ENCODE peak calls at places on chromosomes 1 and 21, in six cellular contexts. One of them, this sample, is unnamed.

GRCh38 chr1:230744382-230744781 is 2.8 kb upstream of the CAPN9 start:
- DNase-seq in neuronal stem cell: no peak
- DNase-seq in H9: no peak
- DNase-seq in H1: no peak
- DNase-seq in mesenchymal stem cell: peak; percentile 58
- DNase-seq in trophoblast cell: no peak
- DNase-seq in this sample: peak; percentile 36

GRCh38 chr1:48671578-48671977 is 105.1 kb downstream of the BEND5 start:
- DNase-seq in mesenchymal stem cell: no peak
- DNase-seq in trophoblast cell: no peak
- DNase-seq in H1: no peak
- DNase-seq in H9: no peak
- DNase-seq in neuronal stem cell: no peak
- DNase-seq in this sample: no peak

GRCh38 chr1:8424539-8425116 is 106.7 kb downstream of the SLC45A1 start:
- DNase-seq in trophoblast cell: peak; percentile 52
- DNase-seq in H1: no peak
- DNase-seq in H9: peak; percentile 90
- DNase-seq in neuronal stem cell: no peak
- DNase-seq in mesenchymal stem cell: no peak
- DNase-seq in this sample: no peak

GRCh38 chr1:69278923-69279322 is 288.8 kb upstream of the LRRC7 start:
- DNase-seq in H9: no peak
- DNase-seq in neuronal stem cell: no peak
- DNase-seq in trophoblast cell: no peak
- DNase-seq in mesenchymal stem cell: no peak
- DNase-seq in H1: no peak
- DNase-seq in this sample: no peak

GRCh38 chr1:169361281-169361680 is 6.3 kb downstream of the NME7 start:
- DNase-seq in trophoblast cell: no peak
- DNase-seq in mesenchymal stem cell: no peak
- DNase-seq in neuronal stem cell: no peak
- DNase-seq in H9: no peak
- DNase-seq in H1: no peak
- DNase-seq in this sample: peak; percentile 49

GRCh38 chr1:182340233-182341058 is 51.1 kb downstream of the GLUL start:
- DNase-seq in neuronal stem cell: no peak
- DNase-seq in mesenchymal stem cell: peak; percentile 6
- DNase-seq in H1: no peak
- DNase-seq in H9: no peak
- DNase-seq in trophoblast cell: peak; percentile 92
- DNase-seq in this sample: no peak

GRCh38 chr1:112409416-112409815 is 13.4 kb downstream of the CTTNBP2NL start:
- DNase-seq in H1: no peak
- DNase-seq in H9: no peak
- DNase-seq in mesenchymal stem cell: no peak
- DNase-seq in trophoblast cell: no peak
- DNase-seq in neuronal stem cell: no peak
- DNase-seq in this sample: no peak

GRCh38 chr1:115113781-115114180 is 24.5 kb upstream of the TSPAN2 start:
- DNase-seq in neuronal stem cell: no peak
- DNase-seq in trophoblast cell: no peak
- DNase-seq in H9: no peak
- DNase-seq in H1: no peak
- DNase-seq in mesenchymal stem cell: no peak
- DNase-seq in this sample: peak; percentile 35

GRCh38 chr1:200681231-200681630 is 11.5 kb upstream of the DDX59 start:
- DNase-seq in H9: no peak
- DNase-seq in neuronal stem cell: no peak
- DNase-seq in trophoblast cell: no peak
- DNase-seq in mesenchymal stem cell: no peak
- DNase-seq in H1: no peak
- DNase-seq in this sample: no peak

GRCh38 chr1:200673952-200674823 is 4.5 kb upstream of the DDX59 start:
- DNase-seq in neuronal stem cell: no peak
- DNase-seq in trophoblast cell: peak; percentile 95
- DNase-seq in mesenchymal stem cell: peak; percentile 16
- DNase-seq in H9: no peak
- DNase-seq in H1: no peak
- DNase-seq in this sample: peak; percentile 75

GRCh38 chr1:200674838-200675587 is 5.3 kb upstream of the DDX59 start:
- DNase-seq in H9: no peak
- DNase-seq in trophoblast cell: peak; percentile 84
- DNase-seq in neuronal stem cell: no peak
- DNase-seq in H1: no peak
- DNase-seq in mesenchymal stem cell: no peak
- DNase-seq in this sample: no peak

GRCh38 chr1:200675588-200675852 is 5.8 kb upstream of the DDX59 start:
- DNase-seq in trophoblast cell: no peak
- DNase-seq in H9: no peak
- DNase-seq in neuronal stem cell: no peak
- DNase-seq in H1: no peak
- DNase-seq in mesenchymal stem cell: no peak
- DNase-seq in this sample: no peak

DNA sequence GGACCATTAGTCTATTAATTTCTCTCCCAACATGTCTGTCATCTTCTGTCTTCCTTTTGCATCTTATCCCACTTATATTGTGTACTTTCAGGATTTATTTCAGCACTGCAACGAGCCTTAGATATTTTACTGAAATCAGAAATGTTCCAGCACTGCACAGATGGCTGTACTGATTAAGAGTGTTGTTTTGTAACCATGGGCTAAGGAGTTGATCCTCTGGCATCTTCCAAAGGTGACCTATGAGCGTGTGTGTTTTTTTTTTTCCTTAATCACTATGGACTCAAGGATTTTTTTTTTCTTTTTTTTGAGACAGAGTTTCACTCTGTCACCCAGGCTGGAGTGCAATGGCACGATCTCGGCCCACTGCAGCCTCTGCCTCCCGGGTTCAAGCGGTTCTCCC is 7.1 kb upstream of the DDX59 start:
- DNase-seq in H9: no peak
- DNase-seq in trophoblast cell: peak; percentile 40
- DNase-seq in mesenchymal stem cell: no peak
- DNase-seq in neuronal stem cell: no peak
- DNase-seq in H1: no peak
- DNase-seq in this sample: no peak
- H4K91ac ChIP-seq in H9: no peak overlapping the region
- H4K91ac ChIP-seq in trophoblast cell: no peak overlapping the region
- H4K91ac ChIP-seq in mesenchymal stem cell: no peak overlapping the region
- H4K91ac ChIP-seq in neuronal stem cell: no peak overlapping the region
- H4K91ac ChIP-seq in H1: no peak overlapping the region
- H4K91ac ChIP-seq in this sample: no peak overlapping the region

DNA sequence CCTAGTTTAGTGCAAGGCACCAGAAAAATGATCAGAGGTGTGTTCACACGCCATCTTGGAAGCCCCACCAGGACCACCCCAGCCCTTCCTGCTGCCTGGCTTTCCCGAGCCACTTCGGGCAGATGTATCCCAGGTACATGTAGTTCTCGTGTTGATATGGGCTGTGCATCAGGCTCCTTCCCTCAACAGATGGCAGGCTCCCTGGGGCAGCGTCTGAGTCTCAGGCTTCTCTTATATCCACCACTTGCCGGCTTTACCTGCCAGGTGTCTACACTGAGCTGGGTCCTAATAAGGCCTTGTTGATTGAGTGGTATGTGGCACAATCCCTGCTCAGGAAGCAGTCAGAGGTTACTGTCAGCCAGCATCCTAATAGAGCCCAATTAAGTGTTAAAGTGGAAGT is 8.6 kb downstream of the GPA33 start:
- DNase-seq in mesenchymal stem cell: no peak
- DNase-seq in neuronal stem cell: no peak
- DNase-seq in H1: no peak
- DNase-seq in trophoblast cell: no peak
- DNase-seq in H9: no peak
- DNase-seq in this sample: no peak
- H4K91ac ChIP-seq in mesenchymal stem cell: no peak overlapping the region
- H4K91ac ChIP-seq in neuronal stem cell: no peak overlapping the region
- H4K91ac ChIP-seq in H1: no peak overlapping the region
- H4K91ac ChIP-seq in trophoblast cell: no peak overlapping the region
- H4K91ac ChIP-seq in H9: no peak overlapping the region
- H4K91ac ChIP-seq in this sample: no peak overlapping the region

GRCh38 chr1:218412181-218412580 is 67.0 kb downstream of the TGFB2 start:
- DNase-seq in trophoblast cell: no peak
- DNase-seq in H9: no peak
- DNase-seq in H1: no peak
- DNase-seq in mesenchymal stem cell: no peak
- DNase-seq in neuronal stem cell: no peak
- DNase-seq in this sample: peak; percentile 68
- H4K91ac ChIP-seq in trophoblast cell: no peak overlapping the region
- H4K91ac ChIP-seq in H9: no peak overlapping the region
- H4K91ac ChIP-seq in H1: no peak overlapping the region
- H4K91ac ChIP-seq in mesenchymal stem cell: no peak overlapping the region
- H4K91ac ChIP-seq in neuronal stem cell: no peak overlapping the region
- H4K91ac ChIP-seq in this sample: no peak overlapping the region

GRCh38 chr1:107184888-107185287 is 44.0 kb downstream of the NTNG1 start:
- DNase-seq in H9: no peak
- DNase-seq in H1: no peak
- DNase-seq in neuronal stem cell: no peak
- DNase-seq in trophoblast cell: no peak
- DNase-seq in mesenchymal stem cell: no peak
- DNase-seq in this sample: no peak

GRCh38 chr1:107183011-107183410 is 42.2 kb downstream of the NTNG1 start:
- DNase-seq in neuronal stem cell: no peak
- DNase-seq in trophoblast cell: no peak
- DNase-seq in H9: no peak
- DNase-seq in mesenchymal stem cell: no peak
- DNase-seq in H1: no peak
- DNase-seq in this sample: no peak

GRCh38 chr1:107181253-107181977 is 40.6 kb downstream of the NTNG1 start:
- DNase-seq in H1: no peak
- DNase-seq in trophoblast cell: no peak
- DNase-seq in H9: no peak
- DNase-seq in neuronal stem cell: no peak
- DNase-seq in mesenchymal stem cell: no peak
- DNase-seq in this sample: no peak

GRCh38 chr1:107187399-107187798 is 46.6 kb downstream of the NTNG1 start:
- DNase-seq in trophoblast cell: no peak
- DNase-seq in H1: no peak
- DNase-seq in H9: no peak
- DNase-seq in neuronal stem cell: no peak
- DNase-seq in mesenchymal stem cell: no peak
- DNase-seq in this sample: no peak
- H4K91ac ChIP-seq in trophoblast cell: no peak overlapping the region
- H4K91ac ChIP-seq in H1: no peak overlapping the region
- H4K91ac ChIP-seq in H9: no peak overlapping the region
- H4K91ac ChIP-seq in neuronal stem cell: no peak overlapping the region
- H4K91ac ChIP-seq in mesenchymal stem cell: no peak overlapping the region
- H4K91ac ChIP-seq in this sample: no peak overlapping the region

GRCh38 chr1:227424948-227425347 is 106.7 kb upstream of the CDC42BPA start:
- DNase-seq in trophoblast cell: no peak
- DNase-seq in H9: no peak
- DNase-seq in mesenchymal stem cell: no peak
- DNase-seq in neuronal stem cell: no peak
- DNase-seq in H1: no peak
- DNase-seq in this sample: no peak
- H4K91ac ChIP-seq in trophoblast cell: no peak overlapping the region
- H4K91ac ChIP-seq in H9: no peak overlapping the region
- H4K91ac ChIP-seq in mesenchymal stem cell: peak overlapping the region; percentile 44
- H4K91ac ChIP-seq in neuronal stem cell: no peak overlapping the region
- H4K91ac ChIP-seq in H1: no peak overlapping the region
- H4K91ac ChIP-seq in this sample: peak overlapping the region; percentile 78

GRCh38 chr1:212955098-212955497 is 4.8 kb downstream of the VASH2 start:
- DNase-seq in H1: no peak
- DNase-seq in mesenchymal stem cell: no peak
- DNase-seq in trophoblast cell: no peak
- DNase-seq in neuronal stem cell: no peak
- DNase-seq in H9: no peak
- DNase-seq in this sample: no peak
- H4K91ac ChIP-seq in H1: no peak overlapping the region
- H4K91ac ChIP-seq in mesenchymal stem cell: no peak overlapping the region
- H4K91ac ChIP-seq in trophoblast cell: no peak overlapping the region
- H4K91ac ChIP-seq in neuronal stem cell: no peak overlapping the region
- H4K91ac ChIP-seq in H9: no peak overlapping the region
- H4K91ac ChIP-seq in this sample: no peak overlapping the region

GRCh38 chr21:33831962-33832659 is 83.5 kb downstream of the ATP5PO start:
- DNase-seq in H1: no peak
- DNase-seq in trophoblast cell: no peak
- DNase-seq in neuronal stem cell: no peak
- DNase-seq in mesenchymal stem cell: no peak
- DNase-seq in H9: no peak
- DNase-seq in this sample: no peak
- H4K91ac ChIP-seq in H1: no peak overlapping the region
- H4K91ac ChIP-seq in trophoblast cell: no peak overlapping the region
- H4K91ac ChIP-seq in neuronal stem cell: no peak overlapping the region
- H4K91ac ChIP-seq in mesenchymal stem cell: no peak overlapping the region
- H4K91ac ChIP-seq in H9: no peak overlapping the region
- H4K91ac ChIP-seq in this sample: no peak overlapping the region

GRCh38 chr21:43286196-43286595 is 117.4 kb downstream of the CRYAA start:
- DNase-seq in neuronal stem cell: no peak
- DNase-seq in H9: no peak
- DNase-seq in H1: no peak
- DNase-seq in trophoblast cell: peak; percentile 87
- DNase-seq in mesenchymal stem cell: no peak
- DNase-seq in this sample: no peak
- H4K91ac ChIP-seq in neuronal stem cell: no peak overlapping the region
- H4K91ac ChIP-seq in H9: no peak overlapping the region
- H4K91ac ChIP-seq in H1: no peak overlapping the region
- H4K91ac ChIP-seq in trophoblast cell: no peak overlapping the region
- H4K91ac ChIP-seq in mesenchymal stem cell: no peak overlapping the region
- H4K91ac ChIP-seq in this sample: no peak overlapping the region

This sample was measured in IMR-90.